ENCODE peak calls at places on chromosomes 12 and 14, in six cellular contexts. N is iris pigment epithelial cell, F is NCI-H1436 treated with DMSO at 0.1 percent for 48 hours, Z is Calu3, H is sciatic nerve, L is cardiac muscle cell. E is an unnamed sample.

GRCh38 chr12:11807453-11807852 is 158.0 kb downstream of the ETV6 start:
- DNase-seq in N (no peak), F (peak), Z (no peak), H (no peak), L (no peak), E (no peak)

GRCh38 chr14:20346713-20347112 is 3.3 kb downstream of the PARP2 start:
- DNase-seq in N (no peak), F (no peak), Z (no peak), H (no peak), L (no peak), E (no peak)

GRCh38 chr12:30614031-30614430 is 81.6 kb downstream of the IPO8 start:
- DNase-seq in N (no peak), F (no peak), Z (no peak), H (no peak), L (no peak), E (no peak)

GRCh38 chr14:47150267-47150666 is 498.7 kb upstream of the RPL10L start:
- DNase-seq in N (no peak), F (no peak), Z (no peak), H (no peak), L (no peak), E (no peak)

GRCh38 chr12:31310488-31310887 is 15.5 kb downstream of the SINHCAF start:
- DNase-seq in N (no peak), F (no peak), Z (no peak), H (no peak), L (no peak), E (no peak)

GRCh38 chr12:6950944-6951540 is at the start of gene PTPN6:
- DNase-seq in N (no peak), F (no peak), Z (no peak), H (peak), L (no peak), E (no peak)

GRCh38 chr14:23252420-23253333 is 14.9 kb downstream of the RNF212B start:
- DNase-seq in N (no peak), F (no peak), Z (no peak), H (no peak), L (no peak), E (no peak)

GRCh38 chr12:94769040-94769420 is 118.7 kb upstream of the TMCC3 start:
- DNase-seq in N (peak), F (no peak), Z (no peak), H (no peak), L (no peak), E (no peak)

GRCh38 chr12:53159195-53159834 is 21.2 kb upstream of the ZNF740 start:
- DNase-seq in N (peak), F (peak), Z (peak), H (peak), L (peak), E (peak)

GRCh38 chr12:107411792-107412535 is 273.6 kb upstream of the PWP1 start:
- DNase-seq in N (peak), F (no peak), Z (no peak), H (no peak), L (no peak), E (no peak)

GRCh38 chr12:109523071-109523470 is 45.6 kb downstream of the UBE3B start:
- DNase-seq in N (no peak), F (no peak), Z (no peak), H (no peak), L (no peak), E (no peak)

GRCh38 chr12:6172086-6172485 is 28.1 kb upstream of the CD9 start:
- DNase-seq in N (no peak), F (no peak), Z (no peak), H (no peak), L (no peak), E (no peak)

E was measured in activated T-helper 1 cell treated with anti-CD3 and anti-CD28 coated beads, Interleukin-2, amount 50 U/mL, for 16 hours.